ENCODE peak calls at places on chromosomes 5 and 9, in four cellular contexts. K, M, U and N are unnamed samples.

GRCh38 chr5:134383980-134384697 is 12.8 kb downstream of the UBE2B start:
- DNase-seq in K (no peak), M (no peak), U (no peak), N (no peak)

GRCh38 chr5:77893225-77893860 is 117.2 kb upstream of the TBCA start:
- DNase-seq in K (peak), M (peak), U (no peak), N (peak)

GRCh38 chr9:14215614-14216013 is 98.3 kb downstream of the NFIB start:
- DNase-seq in K (no peak), M (peak), U (no peak), N (peak)

GRCh38 chr5:35183243-35183955 is 46.9 kb downstream of the PRLR start:
- DNase-seq in K (peak), M (peak), U (no peak), N (peak)

GRCh38 chr5:137498301-137498735 is 808 bp downstream of the SPOCK1 start:
- DNase-seq in K (peak), M (peak), U (peak), N (peak)

GRCh38 chr5:82347213-82347947 is 69.2 kb upstream of the RPS23 start:
- DNase-seq in K (no peak), M (peak), U (no peak), N (peak)

GRCh38 chr9:38362912-38363588 is 29.5 kb upstream of the ALDH1B1 start:
- DNase-seq in K (peak), M (peak), U (peak), N (peak)

GRCh38 chr5:19519448-19519847 is 468.6 kb downstream of the CDH18 start:
- DNase-seq in K (no peak), M (no peak), U (no peak), N (no peak)

GRCh38 chr5:9329125-9329524 is 216.8 kb downstream of the SEMA5A start:
- DNase-seq in K (no peak), M (no peak), U (no peak), N (no peak)

GRCh38 chr9:37984672-37985611 is 81.0 kb upstream of the SLC25A51 start:
- DNase-seq in K (no peak), M (peak), U (no peak), N (peak)

GRCh38 chr9:89878003-89878411 is 273.2 kb downstream of the GADD45G start:
- DNase-seq in K (no peak), M (no peak), U (no peak), N (no peak)

GRCh38 chr5:175520321-175520720 is 42.0 kb downstream of the SFXN1 start:
- DNase-seq in K (no peak), M (no peak), U (no peak), N (no peak)

GRCh38 chr9:5425006-5425628 is 12.6 kb downstream of the PLGRKT start:
- DNase-seq in K (peak), M (peak), U (no peak), N (peak)

GRCh38 chr9:9112001-9112725 is 1312.6 kb upstream of the DMAC1 start:
- DNase-seq in K (no peak), M (no peak), U (no peak), N (no peak)

DNA sequence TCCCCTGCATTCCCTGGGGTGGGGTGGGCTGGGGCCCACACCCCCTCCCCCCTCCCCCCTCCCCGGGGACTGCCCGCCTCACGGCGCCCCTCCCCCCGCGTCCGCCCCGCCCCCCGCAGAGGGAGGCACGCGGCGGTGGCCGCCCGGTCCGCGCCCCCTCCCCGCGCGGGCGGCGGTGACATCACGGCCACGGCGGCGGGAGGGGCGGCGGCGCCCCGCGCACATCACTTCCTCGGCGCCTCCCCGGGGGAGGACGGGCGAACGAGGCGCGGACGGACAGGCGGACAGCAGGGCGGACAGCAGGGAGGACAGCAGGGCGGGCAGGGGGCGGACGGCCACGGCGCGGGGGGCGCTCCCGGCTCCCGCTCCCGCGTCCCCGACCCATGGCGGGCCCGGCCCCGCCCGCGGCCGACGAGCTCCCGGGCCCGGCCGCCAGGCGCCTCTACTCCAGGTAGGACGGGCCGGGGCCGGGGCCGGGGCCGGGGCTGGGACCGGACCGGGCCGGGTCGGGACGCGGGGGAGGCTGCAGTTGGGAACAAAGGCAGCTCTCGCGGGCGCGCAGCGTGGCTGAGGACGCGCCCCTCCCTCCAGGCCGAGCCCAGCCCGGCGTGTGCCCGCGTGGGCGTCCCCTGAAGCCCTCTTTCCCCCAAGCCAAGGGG is at the start of gene GPSM1:
- DNase-seq in K (peak), M (peak), U (no peak), N (peak)
- TF ChIP-seq CTCF in K (no peak), M (no peak), U (peak), N (no peak)

GRCh38 chr5:168408561-168409321 is 77.5 kb upstream of the RARS1 start:
- DNase-seq in K (no peak), M (peak), U (no peak), N (peak)
- H3K4me3 ChIP-seq in K (no peak), M (no peak), U (no peak), N (no peak)

GRCh38 chr5:144191998-144192397 is 21.3 kb downstream of the KCTD16 start:
- DNase-seq in K (peak), M (peak), U (no peak), N (peak)

GRCh38 chr5:144194148-144194547 is 23.5 kb downstream of the KCTD16 start:
- DNase-seq in K (no peak), M (peak), U (no peak), N (no peak)

GRCh38 chr5:144198386-144198785 is 27.7 kb downstream of the KCTD16 start:
- DNase-seq in K (peak), M (peak), U (no peak), N (no peak)

GRCh38 chr5:144195443-144195842 is 24.8 kb downstream of the KCTD16 start:
- DNase-seq in K (no peak), M (no peak), U (no peak), N (no peak)

DNA sequence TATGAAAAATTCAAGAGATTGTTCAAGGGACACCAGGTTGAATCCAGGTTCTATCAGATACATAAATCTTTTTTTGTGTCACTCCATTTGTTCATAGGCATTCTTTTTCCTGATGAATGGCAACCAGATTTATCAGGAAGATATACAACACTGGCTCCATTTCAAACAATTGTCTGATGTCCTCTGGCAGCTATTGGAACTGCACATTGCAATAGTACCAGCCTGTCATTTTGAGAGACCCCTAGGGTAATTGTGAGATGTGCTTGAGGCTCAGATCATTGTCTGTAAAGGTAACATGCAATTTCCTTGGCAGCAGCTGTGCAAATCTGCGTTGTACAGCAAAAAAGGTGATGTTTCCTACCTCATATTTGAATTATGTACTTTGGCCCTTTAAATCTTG is 25.9 kb downstream of the KCTD16 start:
- DNase-seq in K (no peak), M (no peak), U (no peak), N (no peak)
- TF ChIP-seq CTCF in K (no peak), M (no peak), U (no peak), N (no peak)

GRCh38 chr5:122788996-122789395 is 14.1 kb downstream of the SNX2 start:
- DNase-seq in K (no peak), M (no peak), U (no peak), N (no peak)
- H3K4me3 ChIP-seq in K (no peak), M (no peak), U (no peak), N (no peak)

GRCh38 chr5:471750-472058 is 28.7 kb downstream of the EXOC3 start:
- DNase-seq in K (no peak), M (no peak), U (no peak), N (no peak)

GRCh38 chr5:472076-472655 is 29.2 kb downstream of the EXOC3 start:
- DNase-seq in K (peak), M (peak), U (no peak), N (no peak)

GRCh38 chr5:470961-471749 is 28.2 kb downstream of the EXOC3 start:
- DNase-seq in K (no peak), M (no peak), U (no peak), N (no peak)

GRCh38 chr5:473344-474192 is 30.6 kb downstream of the EXOC3 start:
- DNase-seq in K (peak), M (peak), U (no peak), N (peak)

DNA sequence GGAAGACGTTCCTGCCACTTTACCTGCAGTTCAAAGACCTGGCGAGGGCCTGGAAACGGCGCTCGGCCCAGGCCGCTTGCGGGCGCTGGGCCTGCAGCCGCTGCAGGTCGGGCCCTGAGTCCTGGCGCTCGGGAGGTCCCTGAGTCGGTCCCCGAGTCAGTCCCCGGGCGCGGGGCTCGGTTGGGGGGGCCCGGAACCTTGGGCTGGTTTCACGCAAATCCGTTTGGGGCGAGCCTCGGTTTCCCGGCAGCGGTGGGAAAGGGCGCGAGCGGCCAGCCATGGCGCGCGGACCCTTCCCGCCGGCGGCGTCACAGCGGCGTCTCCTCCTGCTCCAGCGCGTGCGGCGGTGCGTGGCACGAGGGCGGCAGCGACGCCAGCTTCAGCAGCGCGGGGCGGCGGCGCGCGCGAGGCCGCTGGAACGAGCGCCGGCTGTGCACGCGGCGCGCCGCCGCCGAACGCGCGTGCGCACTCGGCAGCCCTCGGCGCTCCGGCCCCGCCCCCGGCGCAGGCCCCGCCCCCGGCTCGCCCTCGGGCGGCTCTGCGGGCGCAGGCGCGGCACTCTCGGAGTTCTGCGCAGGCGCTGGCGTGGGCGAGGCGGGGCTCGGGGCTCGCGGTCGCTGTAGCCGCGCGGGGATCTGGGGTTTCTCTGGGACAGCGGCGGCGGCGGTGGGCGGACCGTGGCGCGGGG is 29.8 kb downstream of the EXOC3 start:
- DNase-seq in K (peak), M (peak), U (peak), N (peak)
- TF ChIP-seq CTCF in K (no peak), M (no peak), U (no peak), N (no peak)

GRCh38 chr5:122129332-122129731 is at the start of gene ZNF474:
- DNase-seq in K (no peak), M (peak), U (peak), N (peak)
- H3K4me3 ChIP-seq in K (no peak), M (no peak), U (no peak), N (no peak)

GRCh38 chr5:127907907-127908306 is 175.7 kb upstream of the SLC12A2 start:
- DNase-seq in K (no peak), M (no peak), U (no peak), N (no peak)
- TF ChIP-seq CTCF in K (no peak), M (no peak), U (no peak), N (no peak)

DNA sequence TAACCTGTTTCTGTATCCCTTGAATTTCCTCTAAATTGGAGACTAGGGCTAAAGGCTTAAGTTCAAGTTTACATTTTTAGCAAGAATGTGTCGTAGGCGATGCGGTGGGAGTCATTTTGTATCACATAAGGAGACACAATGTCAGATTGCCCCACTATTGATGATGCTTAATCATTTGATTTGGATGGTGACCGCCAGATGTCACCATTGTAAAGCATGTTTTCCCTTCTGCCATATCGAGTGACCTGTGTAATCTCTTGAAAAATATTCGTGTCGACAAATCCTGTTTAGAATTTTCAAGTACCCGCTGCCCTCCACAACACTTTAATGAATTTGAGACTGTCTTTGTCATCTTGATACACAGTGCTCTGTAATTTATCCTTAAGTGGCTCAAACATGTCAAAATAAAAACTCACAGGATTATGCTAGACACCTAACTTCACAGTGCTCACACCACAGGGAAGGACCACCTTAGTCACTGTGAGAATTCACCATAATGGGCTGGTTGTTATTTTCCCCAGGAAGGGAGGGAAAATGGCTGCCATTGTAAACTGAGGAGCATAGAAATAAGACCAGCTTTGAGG is 34.5 kb upstream of the SLC46A2 start:
- DNase-seq in K (peak), M (peak), U (no peak), N (peak)
- H3K4me3 ChIP-seq in K (no peak), M (no peak), U (no peak), N (no peak)